ENCODE peak calls at places on chromosomes 11 and 22, in five cellular contexts. R is stimulated activated CD4-positive, alpha-beta T cell treated with anti-CD3 and anti-CD28 coated beads, Interleukin-1b, Interleukin-23, amount 100 ng/mL, for 24 hours; I is stimulated activated CD8-positive, alpha-beta memory T cell treated with anti-CD3 and anti-CD28 coated beads, Interleukin-15, amount 100 ng/mL, for 1 hour; X is tibial artery; L is activated T-cell treated with anti-CD3 and anti-CD28 coated beads, Interleukin-2, amount 50 U/mL, for 4 hours. O is an unnamed sample.

GRCh38 chr11:22037505-22037904 is 155.4 kb upstream of the ANO5 start:
- DNase-seq in R (no peak), I (no peak), X (no peak), L (no peak), O (no peak)

GRCh38 chr11:131691558-131692041 is 321.2 kb downstream of the NTM start:
- DNase-seq in R (peak), I (no peak), X (no peak), L (no peak), O (no peak)

GRCh38 chr22:26835929-26836528 is 178.6 kb downstream of the MIAT start:
- DNase-seq in R (peak), I (peak), X (no peak), L (peak), O (no peak)

GRCh38 chr22:45895436-45896152 is 81.4 kb downstream of the WNT7B start:
- DNase-seq in R (no peak), I (no peak), X (no peak), L (no peak), O (no peak)

GRCh38 chr11:31817621-31818493 is 6.7 kb upstream of the PAX6 start:
- DNase-seq in R (no peak), I (no peak), X (no peak), L (no peak), O (no peak)

GRCh38 chr11:71491531-71492329 is 35.3 kb upstream of the KRTAP5-7 start:
- DNase-seq in R (no peak), I (no peak), X (no peak), L (no peak), O (no peak)

GRCh38 chr11:390175-390574 is 3.8 kb upstream of the PKP3 start:
- DNase-seq in R (no peak), I (no peak), X (no peak), L (no peak), O (no peak)

GRCh38 chr11:74646215-74646614 is 53.8 kb downstream of the POLD3 start:
- DNase-seq in R (no peak), I (no peak), X (no peak), L (no peak), O (no peak)

GRCh38 chr11:1384206-1384965 is 5.3 kb upstream of the BRSK2 start:
- DNase-seq in R (no peak), I (no peak), X (no peak), L (no peak), O (no peak)

GRCh38 chr22:44455151-44455962 is 42.7 kb downstream of the RTL6 start:
- DNase-seq in R (no peak), I (no peak), X (no peak), L (peak), O (peak)

GRCh38 chr11:108223449-108224149 is 732 bp downstream of the ATM start:
- DNase-seq in R (no peak), I (no peak), X (no peak), L (no peak), O (no peak)

GRCh38 chr22:19448076-19448607 is 631 bp upstream of the C22orf39 start:
- DNase-seq in R (no peak), I (no peak), X (no peak), L (no peak), O (peak)

GRCh38 chr22:47107431-47107830 is 345.0 kb downstream of the TBC1D22A start:
- DNase-seq in R (no peak), I (no peak), X (no peak), L (no peak), O (no peak)

GRCh38 chr11:6258571-6258998 is 1.1 kb upstream of the CCKBR start:
- DNase-seq in R (no peak), I (no peak), X (no peak), L (no peak), O (no peak)

GRCh38 chr22:29427176-29427760 is 11.1 kb upstream of the RFPL1 start:
- DNase-seq in R (no peak), I (no peak), X (no peak), L (no peak), O (no peak)

GRCh38 chr11:102234779-102235439 is 82.4 kb upstream of the BIRC3 start:
- DNase-seq in R (no peak), I (no peak), X (no peak), L (no peak), O (no peak)

GRCh38 chr11:22193348-22194051 is 615 bp downstream of the ANO5 start:
- DNase-seq in R (no peak), I (no peak), X (peak), L (no peak), O (peak)

GRCh38 chr11:35980646-35981402 is 37.0 kb downstream of the LDLRAD3 start:
- DNase-seq in R (no peak), I (no peak), X (no peak), L (no peak), O (no peak)

GRCh38 chr11:119103793-119104192 is 2.1 kb upstream of the DPAGT1 start:
- DNase-seq in R (no peak), I (no peak), X (no peak), L (no peak), O (peak)

GRCh38 chr11:7677071-7677470 is 3.8 kb upstream of the CYB5R2 start:
- DNase-seq in R (no peak), I (no peak), X (no peak), L (no peak), O (no peak)

GRCh38 chr11:46367244-46367915 is 14.1 kb upstream of the MDK start:
- DNase-seq in R (peak), I (peak), X (peak), L (peak), O (no peak)

GRCh38 chr11:45163956-45164575 is 17.6 kb downstream of the PRDM11 start:
- DNase-seq in R (no peak), I (no peak), X (peak), L (no peak), O (no peak)

GRCh38 chr11:87290304-87290922 is 252.7 kb downstream of the TMEM135 start:
- DNase-seq in R (no peak), I (no peak), X (no peak), L (no peak), O (peak)

GRCh38 chr22:41048791-41049717 is 43.3 kb upstream of the EP300 start:
- DNase-seq in R (no peak), I (no peak), X (peak), L (no peak), O (no peak)

GRCh38 chr11:33598426-33599069 is 102.1 kb downstream of the C11orf91 start:
- DNase-seq in R (no peak), I (no peak), X (no peak), L (no peak), O (peak)

GRCh38 chr11:82980292-82980691 is 78.8 kb downstream of the DDIAS start:
- DNase-seq in R (no peak), I (no peak), X (no peak), L (no peak), O (no peak)

GRCh38 chr22:41285441-41285819 is 557 bp downstream of the RANGAP1 start:
- DNase-seq in R (peak), I (peak), X (peak), L (peak), O (no peak)

GRCh38 chr11:108206969-108207682 is 15.3 kb downstream of the NPAT start:
- DNase-seq in R (no peak), I (no peak), X (no peak), L (no peak), O (no peak)

GRCh38 chr11:64246874-64247728 is at the start of gene PPP1R14B:
- DNase-seq in R (peak), I (peak), X (peak), L (peak), O (peak)

GRCh38 chr11:65774525-65775306 is 6.1 kb downstream of the AP5B1 start:
- DNase-seq in R (no peak), I (no peak), X (no peak), L (no peak), O (no peak)

GRCh38 chr22:39405346-39406085 is 5.9 kb downstream of the TAB1 start:
- DNase-seq in R (no peak), I (no peak), X (no peak), L (peak), O (no peak)

GRCh38 chr11:122038543-122038942 is 77.5 kb downstream of the BLID start:
- DNase-seq in R (no peak), I (no peak), X (no peak), L (no peak), O (no peak)

GRCh38 chr11:269146-269890 is 8.9 kb upstream of the NLRP6 start:
- DNase-seq in R (no peak), I (no peak), X (peak), L (no peak), O (no peak)

O was measured in DMS79.